ENCODE peak calls at places on chromosomes 2 and 18, in ten cellular contexts. V, D, I, W, C, Y, X, H, L and G are unnamed samples.

GRCh38 chr2:11743846-11744553 is 2.4 kb upstream of the LPIN1 start:
- DNase-seq in V (peak), D (peak), I (peak), W (peak), C (peak), Y (peak), X (peak), H (peak), L (peak), G (peak)

GRCh38 chr2:3282056-3282998 is 95.3 kb downstream of the EIPR1 start:
- DNase-seq in V (no peak), D (no peak), I (no peak), W (no peak), C (peak), Y (no peak), X (no peak), H (peak), L (no peak), G (no peak)

GRCh38 chr2:32772623-32773221 is 144.9 kb downstream of the TTC27 start:
- DNase-seq in V (no peak), D (peak), I (peak), W (no peak), C (peak), Y (peak), X (peak), H (peak), L (peak), G (peak)

GRCh38 chr18:422966-423365 is 77.5 kb downstream of the COLEC12 start:
- DNase-seq in V (no peak), D (no peak), I (no peak), W (no peak), C (no peak), Y (no peak), X (no peak), H (no peak), L (no peak), G (no peak)

GRCh38 chr2:215579809-215580208 is 143.9 kb upstream of the FN1 start:
- DNase-seq in V (no peak), D (peak), I (peak), W (no peak), C (no peak), Y (no peak), X (no peak), H (no peak), L (no peak), G (peak)

GRCh38 chr2:39632871-39633270 is 32.8 kb upstream of the TMEM178A start:
- DNase-seq in V (no peak), D (no peak), I (no peak), W (no peak), C (no peak), Y (no peak), X (no peak), H (peak), L (no peak), G (peak)

GRCh38 chr2:239151201-239152131 is 249.4 kb downstream of the HDAC4 start:
- DNase-seq in V (peak), D (no peak), I (no peak), W (no peak), C (no peak), Y (no peak), X (no peak), H (no peak), L (no peak), G (no peak)

GRCh38 chr2:238403632-238404405 is 22.9 kb upstream of the ASB1 start:
- DNase-seq in V (no peak), D (no peak), I (no peak), W (no peak), C (no peak), Y (no peak), X (no peak), H (no peak), L (no peak), G (no peak)

GRCh38 chr2:120851116-120851773 is 115.6 kb downstream of the GLI2 start:
- DNase-seq in V (no peak), D (no peak), I (no peak), W (no peak), C (no peak), Y (no peak), X (no peak), H (no peak), L (no peak), G (no peak)

GRCh38 chr2:23663730-23664005 is 263.3 kb downstream of the ATAD2B start:
- DNase-seq in V (no peak), D (no peak), I (no peak), W (no peak), C (no peak), Y (no peak), X (no peak), H (no peak), L (no peak), G (no peak)

GRCh38 chr18:72601944-72602343 is 57.8 kb upstream of the CBLN2 start:
- DNase-seq in V (no peak), D (no peak), I (no peak), W (no peak), C (no peak), Y (no peak), X (no peak), H (no peak), L (no peak), G (no peak)

GRCh38 chr2:18915227-18915626 is 325.9 kb upstream of the NT5C1B start:
- DNase-seq in V (no peak), D (no peak), I (no peak), W (no peak), C (no peak), Y (no peak), X (no peak), H (no peak), L (no peak), G (no peak)

GRCh38 chr2:68791914-68792313 is 57.3 kb downstream of the ARHGAP25 start:
- DNase-seq in V (no peak), D (no peak), I (no peak), W (no peak), C (no peak), Y (no peak), X (no peak), H (no peak), L (no peak), G (no peak)

GRCh38 chr2:171181067-171182049 is 20.7 kb upstream of the TLK1 start:
- DNase-seq in V (no peak), D (no peak), I (no peak), W (peak), C (no peak), Y (no peak), X (no peak), H (no peak), L (no peak), G (no peak)

GRCh38 chr2:218517434-218518206 is 50.5 kb downstream of the USP37 start:
- DNase-seq in V (no peak), D (no peak), I (no peak), W (no peak), C (no peak), Y (no peak), X (no peak), H (peak), L (no peak), G (peak)

GRCh38 chr2:58539973-58540372 is 298.8 kb upstream of the FANCL start:
- DNase-seq in V (no peak), D (no peak), I (peak), W (no peak), C (no peak), Y (no peak), X (no peak), H (peak), L (peak), G (no peak)

GRCh38 chr2:212392544-212392943 is 146.1 kb downstream of the ERBB4 start:
- DNase-seq in V (no peak), D (no peak), I (no peak), W (no peak), C (no peak), Y (no peak), X (no peak), H (no peak), L (no peak), G (no peak)

GRCh38 chr2:182496596-182496995 is 69.8 kb upstream of the PDE1A start:
- DNase-seq in V (no peak), D (no peak), I (no peak), W (no peak), C (no peak), Y (no peak), X (no peak), H (no peak), L (no peak), G (no peak)

GRCh38 chr2:11584530-11585056 is 50.7 kb downstream of the GREB1 start:
- DNase-seq in V (no peak), D (no peak), I (no peak), W (no peak), C (no peak), Y (no peak), X (no peak), H (no peak), L (no peak), G (no peak)

GRCh38 chr18:50651334-50651733 is 91.4 kb downstream of the MAPK4 start:
- DNase-seq in V (no peak), D (no peak), I (no peak), W (no peak), C (no peak), Y (no peak), X (no peak), H (no peak), L (no peak), G (no peak)

GRCh38 chr2:97792416-97792815 is 79.0 kb downstream of the ZAP70 start:
- DNase-seq in V (no peak), D (no peak), I (no peak), W (no peak), C (no peak), Y (no peak), X (no peak), H (no peak), L (no peak), G (no peak)

GRCh38 chr2:219697811-219698683 is 70.6 kb downstream of the SLC4A3 start:
- DNase-seq in V (no peak), D (no peak), I (no peak), W (no peak), C (no peak), Y (no peak), X (no peak), H (no peak), L (no peak), G (no peak)

GRCh38 chr18:59429608-59430007 is 70.5 kb upstream of the LMAN1 start:
- DNase-seq in V (no peak), D (no peak), I (no peak), W (no peak), C (no peak), Y (no peak), X (no peak), H (no peak), L (no peak), G (no peak)

GRCh38 chr2:168632733-168633132 is 169.7 kb upstream of the NOSTRIN start:
- DNase-seq in V (no peak), D (no peak), I (no peak), W (peak), C (peak), Y (no peak), X (peak), H (no peak), L (no peak), G (peak)

GRCh38 chr2:229245013-229245412 is 26.1 kb downstream of the PID1 start:
- DNase-seq in V (no peak), D (no peak), I (no peak), W (no peak), C (no peak), Y (no peak), X (no peak), H (no peak), L (no peak), G (no peak)

GRCh38 chr18:66724664-66725356 is 120.9 kb upstream of the CDH19 start:
- DNase-seq in V (no peak), D (no peak), I (no peak), W (peak), C (no peak), Y (peak), X (no peak), H (no peak), L (no peak), G (no peak)

GRCh38 chr2:20487392-20488135 is 40.7 kb downstream of the RHOB start:
- DNase-seq in V (no peak), D (no peak), I (no peak), W (no peak), C (peak), Y (no peak), X (no peak), H (peak), L (peak), G (no peak)

GRCh38 chr18:13136056-13136688 is 82.4 kb upstream of the LDLRAD4 start:
- DNase-seq in V (peak), D (no peak), I (no peak), W (no peak), C (no peak), Y (peak), X (no peak), H (peak), L (peak), G (no peak)

GRCh38 chr2:146003337-146003736 is 1483.4 kb upstream of the ZEB2 start:
- DNase-seq in V (no peak), D (no peak), I (no peak), W (no peak), C (no peak), Y (no peak), X (no peak), H (no peak), L (no peak), G (no peak)

GRCh38 chr2:176385838-176386237 is 116.6 kb downstream of the MTX2 start:
- DNase-seq in V (no peak), D (no peak), I (peak), W (no peak), C (no peak), Y (no peak), X (no peak), H (no peak), L (no peak), G (no peak)

GRCh38 chr2:212539145-212539880 is 711 bp upstream of the ERBB4 start:
- DNase-seq in V (no peak), D (peak), I (no peak), W (peak), C (peak), Y (no peak), X (no peak), H (peak), L (peak), G (peak)

GRCh38 chr18:8673276-8674209 is 31.8 kb upstream of the MTCL1 start:
- DNase-seq in V (no peak), D (no peak), I (peak), W (no peak), C (no peak), Y (no peak), X (no peak), H (peak), L (no peak), G (peak)

GRCh38 chr2:48525269-48525943 is 4.5 kb upstream of the STON1 start:
- DNase-seq in V (no peak), D (no peak), I (no peak), W (no peak), C (no peak), Y (no peak), X (no peak), H (no peak), L (no peak), G (no peak)

GRCh38 chr2:191946471-191947182 is 99.7 kb upstream of the CAVIN2 start:
- DNase-seq in V (no peak), D (no peak), I (no peak), W (no peak), C (no peak), Y (peak), X (no peak), H (no peak), L (no peak), G (no peak)

GRCh38 chr2:217900010-217900779 is 102.6 kb downstream of the TNS1 start:
- DNase-seq in V (no peak), D (no peak), I (peak), W (no peak), C (no peak), Y (no peak), X (peak), H (peak), L (no peak), G (no peak)

GRCh38 chr2:241933175-241933911 is 63.8 kb downstream of the RTP5 start:
- DNase-seq in V (no peak), D (peak), I (no peak), W (peak), C (no peak), Y (no peak), X (no peak), H (peak), L (no peak), G (peak)

GRCh38 chr2:207161247-207161646 is 4.5 kb downstream of the KLF7 start:
- DNase-seq in V (no peak), D (no peak), I (no peak), W (no peak), C (peak), Y (no peak), X (no peak), H (peak), L (no peak), G (no peak)

GRCh38 chr2:135585586-135585985 is 54.3 kb downstream of the R3HDM1 start:
- DNase-seq in V (no peak), D (no peak), I (peak), W (no peak), C (no peak), Y (no peak), X (peak), H (no peak), L (no peak), G (no peak)